ENCODE peak calls at places on chromosome 4, in six cellular contexts. Y is GM23248; W is OCI-M1; X is stimulated activated CD8-positive, alpha-beta memory T cell treated with anti-CD3 and anti-CD28 coated beads, Interleukin-7, amount 100 ng/mL, for 24 hours; Z is psoas muscle; S is neural crest cell. D is an unnamed sample.

GRCh38 chr4:128068927-128069326 is 7.8 kb downstream of the LARP1B start:
- DNase-seq in Z (no peak), S (no peak), W (peak), X (no peak), Y (peak), D (peak)

GRCh38 chr4:87989765-87990164 is 14.3 kb downstream of the SPP1 start:
- DNase-seq in S (no peak), W (no peak), Y (no peak), X (no peak), Z (no peak), D (no peak)

GRCh38 chr4:177660223-177660622 is 218.0 kb upstream of the AGA start:
- DNase-seq in W (no peak), X (no peak), S (no peak), Y (no peak), Z (no peak), D (no peak)

GRCh38 chr4:78691971-78692814 is 84.0 kb upstream of the BMP2K start:
- DNase-seq in Z (no peak), Y (peak), X (no peak), S (no peak), W (peak), D (no peak)

GRCh38 chr4:115082633-115083032 is 30.8 kb downstream of the NDST4 start:
- DNase-seq in W (no peak), Y (no peak), X (no peak), S (no peak), Z (no peak), D (no peak)

GRCh38 chr4:145480257-145480656 is 1.4 kb upstream of the SMAD1 start:
- DNase-seq in Y (peak), X (no peak), W (peak), Z (no peak), S (no peak), D (no peak)

GRCh38 chr4:136690363-136690762 is 841.9 kb downstream of the PCDH18 start:
- DNase-seq in Z (no peak), Y (no peak), S (no peak), W (peak), X (no peak), D (no peak)

GRCh38 chr4:304987-305680 is at the start of gene ZNF732:
- DNase-seq in Y (peak), W (peak), S (peak), X (no peak), Z (no peak), D (peak)

GRCh38 chr4:52718123-52718522 is 33.1 kb downstream of the ERVMER34-1 start:
- DNase-seq in W (peak), S (no peak), X (no peak), Z (no peak), Y (peak), D (no peak)

GRCh38 chr4:155777971-155778710 is 19.3 kb downstream of the GUCY1B1 start:
- DNase-seq in W (no peak), X (no peak), Z (no peak), S (no peak), Y (peak), D (peak)

GRCh38 chr4:11106190-11106589 is 322.5 kb downstream of the HS3ST1 start:
- DNase-seq in S (no peak), Y (peak), X (no peak), Z (no peak), W (peak), D (no peak)

GRCh38 chr4:74439952-74440351 is 5.0 kb upstream of the AREG start:
- DNase-seq in Y (no peak), X (no peak), W (no peak), S (no peak), Z (no peak), D (no peak)

GRCh38 chr4:124530464-124531077 is 182.0 kb downstream of the ANKRD50 start:
- DNase-seq in X (no peak), Y (peak), W (no peak), S (no peak), Z (no peak), D (no peak)

GRCh38 chr4:108690738-108691137 is 40.3 kb downstream of the OSTC start:
- DNase-seq in W (no peak), X (no peak), Z (no peak), Y (peak), S (no peak), D (no peak)

GRCh38 chr4:28490669-28491068 is 1630.0 kb downstream of the STIM2 start:
- DNase-seq in Z (no peak), X (no peak), Y (peak), W (no peak), S (no peak), D (no peak)

GRCh38 chr4:130028552-130028951 is 932.6 kb downstream of the C4orf33 start:
- DNase-seq in W (peak), Z (no peak), Y (no peak), X (no peak), S (no peak), D (no peak)

GRCh38 chr4:1058997-1059665 is 47.7 kb downstream of the FGFRL1 start:
- DNase-seq in Z (no peak), Y (no peak), X (no peak), S (no peak), W (no peak), D (no peak)

GRCh38 chr4:10181745-10182445 is 65.3 kb upstream of the WDR1 start:
- DNase-seq in X (no peak), Z (no peak), W (no peak), S (no peak), Y (no peak), D (no peak)

GRCh38 chr4:113106076-113106475 is 56.6 kb downstream of the ANK2 start:
- DNase-seq in X (no peak), Z (no peak), Y (peak), S (no peak), W (peak), D (peak)

D was measured in AG20443.